ENCODE peak calls at places on chromosomes 12 and 14, in four cellular contexts. S, G, N and O are unnamed samples.

GRCh38 chr14:100588671-100589070 is 1.5 kb upstream of the BEGAIN start:
- DNase-seq in N (no peak), G (peak), S (no peak), O (no peak)

GRCh38 chr14:54356172-54356571 is 40.6 kb upstream of the CDKN3 start:
- DNase-seq in S (no peak), G (no peak), N (no peak), O (no peak)

GRCh38 chr12:11779286-11779685 is 129.8 kb downstream of the ETV6 start:
- DNase-seq in S (no peak), G (no peak), N (no peak), O (no peak)

GRCh38 chr12:94754653-94755052 is 104.3 kb upstream of the TMCC3 start:
- DNase-seq in G (no peak), N (no peak), S (no peak), O (no peak)

GRCh38 chr14:36363704-36364103 is 43.3 kb upstream of the MBIP start:
- DNase-seq in N (no peak), G (no peak), S (no peak), O (no peak)

GRCh38 chr12:54038760-54039414 is 6.0 kb downstream of the HOXC5 start:
- DNase-seq in G (peak), S (no peak), N (no peak), O (no peak)

GRCh38 chr12:57240926-57241555 is 9.9 kb downstream of the STAC3 start:
- DNase-seq in G (no peak), S (no peak), N (no peak), O (no peak)

GRCh38 chr12:121860257-121860656 is 1.6 kb upstream of the HPD start:
- DNase-seq in N (no peak), G (no peak), S (no peak), O (no peak)

GRCh38 chr14:90523544-90523943 is 126.7 kb downstream of the CALM1 start:
- DNase-seq in G (no peak), N (no peak), S (no peak), O (no peak)

GRCh38 chr12:28057856-28058615 is 85.5 kb upstream of the PTHLH start:
- DNase-seq in N (no peak), G (no peak), S (no peak), O (no peak)

GRCh38 chr12:13208533-13209278 is 12.2 kb downstream of the EMP1 start:
- DNase-seq in G (no peak), N (no peak), S (no peak), O (peak)

GRCh38 chr14:103436533-103436932 is 51.3 kb downstream of the MARK3 start:
- DNase-seq in G (no peak), S (no peak), N (no peak), O (no peak)

GRCh38 chr14:73567951-73568885 is 795 bp upstream of the ACOT2 start:
- DNase-seq in S (no peak), N (no peak), G (no peak), O (no peak)

GRCh38 chr12:3164454-3165310 is 87.5 kb downstream of the TSPAN9 start:
- DNase-seq in G (no peak), S (no peak), N (no peak), O (no peak)

GRCh38 chr12:99658950-99659349 is 11.4 kb downstream of the GARIN6 start:
- DNase-seq in N (no peak), S (no peak), G (no peak), O (no peak)

GRCh38 chr12:128178971-128179370 is 88.0 kb upstream of the TMEM132C start:
- DNase-seq in S (no peak), G (no peak), N (no peak), O (no peak)

GRCh38 chr12:48765753-48766162 is 23.1 kb downstream of the ADCY6 start:
- DNase-seq in G (no peak), N (no peak), S (no peak), O (no peak)

GRCh38 chr12:79597910-79598309 is 92.9 kb downstream of the PAWR start:
- DNase-seq in S (no peak), N (no peak), G (no peak), O (no peak)

GRCh38 chr12:108151505-108152178 is 22.6 kb downstream of the WSCD2 start:
- DNase-seq in N (no peak), G (no peak), S (no peak), O (no peak)

GRCh38 chr12:111194703-111195051 is 174.2 kb downstream of the PHETA1 start:
- DNase-seq in N (no peak), S (no peak), G (no peak), O (no peak)

DNA sequence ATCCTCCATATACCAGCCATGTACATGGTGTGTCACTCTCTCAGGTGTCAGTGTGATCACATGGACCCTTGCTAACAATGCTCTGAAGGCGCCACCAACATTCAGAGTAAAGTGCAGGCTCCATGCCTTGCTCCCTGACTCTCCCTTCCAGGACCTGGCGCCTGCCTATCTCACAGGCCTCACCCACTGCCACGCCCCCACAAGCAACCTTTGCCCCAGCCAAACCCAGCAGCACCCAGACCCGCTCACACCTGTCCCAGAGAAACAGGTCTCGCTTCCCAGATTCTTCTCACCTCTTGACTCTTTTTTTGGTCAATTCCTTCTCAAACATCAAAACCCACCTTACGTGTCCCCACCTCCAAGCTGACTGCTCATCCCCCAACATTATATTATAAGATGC is 52.3 kb downstream of the KCNK10 start:
- DNase-seq in N (no peak), S (no peak), G (no peak), O (no peak)
- H3K27ac ChIP-seq in N (no peak), S (no peak), G (no peak), O (no peak)

GRCh38 chr12:71683633-71684032 is 2.2 kb upstream of the TMEM19 start:
- DNase-seq in S (no peak), N (no peak), G (no peak), O (no peak)
- H3K27ac ChIP-seq in S (no peak), N (no peak), G (no peak), O (no peak)

GRCh38 chr14:68689426-68689825 is 103.4 kb downstream of the ZFP36L1 start:
- DNase-seq in N (no peak), S (no peak), G (no peak), O (no peak)

GRCh38 chr14:68690106-68690960 is 102.5 kb downstream of the ZFP36L1 start:
- DNase-seq in G (no peak), S (no peak), N (no peak), O (no peak)

GRCh38 chr14:68687746-68688145 is 105.1 kb downstream of the ZFP36L1 start:
- DNase-seq in N (no peak), S (no peak), G (no peak), O (no peak)

GRCh38 chr14:68686724-68687123 is 106.1 kb downstream of the ZFP36L1 start:
- DNase-seq in S (no peak), N (no peak), G (no peak), O (no peak)

GRCh38 chr14:68688872-68689371 is 103.9 kb downstream of the ZFP36L1 start:
- DNase-seq in S (no peak), N (no peak), G (peak), O (no peak)
- H3K27ac ChIP-seq in S (no peak), N (no peak), G (no peak), O (no peak)

GRCh38 chr12:10098762-10099161 is at the start of gene CLEC1A:
- DNase-seq in N (no peak), G (peak), S (no peak), O (no peak)
- H3K27ac ChIP-seq in N (no peak), G (peak), S (no peak), O (no peak)

DNA sequence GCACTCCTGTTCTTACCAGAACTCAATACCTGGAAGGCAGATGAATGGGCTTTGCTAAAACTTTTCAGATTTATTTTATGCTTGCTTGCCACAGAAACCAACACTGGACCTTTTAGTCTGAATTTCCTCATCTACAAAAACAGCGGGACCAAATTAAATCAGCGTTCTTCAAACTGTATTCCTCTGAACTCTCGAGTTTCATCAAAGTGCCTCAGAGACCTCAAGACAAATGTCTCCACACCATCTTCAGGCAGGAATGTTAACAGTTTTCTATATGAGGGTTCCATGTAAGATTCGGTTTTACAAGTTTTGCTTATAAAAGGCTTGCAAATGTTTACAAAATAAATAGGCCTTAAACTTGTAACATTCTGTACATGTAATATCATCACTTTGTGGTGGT is 74.6 kb downstream of the MED13L start:
- DNase-seq in G (no peak), S (no peak), N (no peak), O (no peak)
- H3K27ac ChIP-seq in G (no peak), S (no peak), N (no peak), O (no peak)